ENCODE peak calls at places on chromosomes 6 and 20, in six cellular contexts. One of them, this sample, is unnamed. For H3K9me3, the result is how much of the 10 kb centered on the place peaks cover.

GRCh38 chr6:9647599-9647998 is 767.3 kb downstream of the TFAP2A start:
- DNase-seq in mammary epithelial cell: no peak
- DNase-seq in SJSA1: no peak
- DNase-seq in NT2/D1: no peak
- DNase-seq in hepatocyte: no peak
- DNase-seq in mucosa of descending colon: no peak
- DNase-seq in this sample: no peak

GRCh38 chr20:47380481-47380880 is 24.0 kb upstream of the ZMYND8 start:
- DNase-seq in mammary epithelial cell: no peak
- DNase-seq in hepatocyte: no peak
- DNase-seq in NT2/D1: no peak
- DNase-seq in SJSA1: no peak
- DNase-seq in mucosa of descending colon: no peak
- DNase-seq in this sample: no peak

GRCh38 chr6:125868252-125868651 is 77.5 kb downstream of the NCOA7 start:
- DNase-seq in mucosa of descending colon: no peak
- DNase-seq in NT2/D1: no peak
- DNase-seq in mammary epithelial cell: peak
- DNase-seq in SJSA1: no peak
- DNase-seq in hepatocyte: no peak
- DNase-seq in this sample: no peak

GRCh38 chr6:154457881-154458284 is 52.6 kb downstream of the CNKSR3 start:
- DNase-seq in mucosa of descending colon: no peak
- DNase-seq in mammary epithelial cell: peak
- DNase-seq in NT2/D1: no peak
- DNase-seq in SJSA1: no peak
- DNase-seq in hepatocyte: no peak
- DNase-seq in this sample: no peak

GRCh38 chr6:18186033-18186432 is 30.8 kb downstream of the KDM1B start:
- DNase-seq in NT2/D1: peak
- DNase-seq in hepatocyte: no peak
- DNase-seq in mucosa of descending colon: no peak
- DNase-seq in mammary epithelial cell: no peak
- DNase-seq in SJSA1: no peak
- DNase-seq in this sample: no peak

GRCh38 chr6:90459225-90459758 is 127.6 kb downstream of the MAP3K7 start:
- DNase-seq in hepatocyte: no peak
- DNase-seq in NT2/D1: no peak
- DNase-seq in mucosa of descending colon: no peak
- DNase-seq in SJSA1: no peak
- DNase-seq in mammary epithelial cell: no peak
- DNase-seq in this sample: no peak

GRCh38 chr6:97304701-97305100 is 21.7 kb upstream of the MMS22L start:
- DNase-seq in NT2/D1: no peak
- DNase-seq in mucosa of descending colon: no peak
- DNase-seq in SJSA1: no peak
- DNase-seq in mammary epithelial cell: no peak
- DNase-seq in hepatocyte: no peak
- DNase-seq in this sample: no peak

GRCh38 chr6:44456070-44456965 is 68.8 kb downstream of the CDC5L start:
- DNase-seq in mucosa of descending colon: peak
- DNase-seq in NT2/D1: peak
- DNase-seq in SJSA1: peak
- DNase-seq in hepatocyte: peak
- DNase-seq in mammary epithelial cell: peak
- DNase-seq in this sample: no peak

GRCh38 chr6:169162968-169163903 is 90.4 kb downstream of the THBS2 start:
- DNase-seq in hepatocyte: peak
- DNase-seq in mammary epithelial cell: peak
- DNase-seq in mucosa of descending colon: no peak
- DNase-seq in NT2/D1: no peak
- DNase-seq in SJSA1: peak
- DNase-seq in this sample: no peak

GRCh38 chr6:105952762-105953700 is 133.1 kb upstream of the PRDM1 start:
- DNase-seq in mucosa of descending colon: no peak
- DNase-seq in mammary epithelial cell: no peak
- DNase-seq in NT2/D1: no peak
- DNase-seq in hepatocyte: no peak
- DNase-seq in SJSA1: no peak
- DNase-seq in this sample: no peak

GRCh38 chr6:19827903-19828302 is 9.3 kb upstream of the ID4 start:
- DNase-seq in mammary epithelial cell: no peak
- DNase-seq in NT2/D1: no peak
- DNase-seq in hepatocyte: no peak
- DNase-seq in SJSA1: no peak
- DNase-seq in mucosa of descending colon: no peak
- DNase-seq in this sample: no peak

GRCh38 chr6:21132856-21133610 is 460.5 kb upstream of the SOX4 start:
- DNase-seq in SJSA1: no peak
- DNase-seq in NT2/D1: no peak
- DNase-seq in mammary epithelial cell: no peak
- DNase-seq in hepatocyte: no peak
- DNase-seq in mucosa of descending colon: no peak
- DNase-seq in this sample: no peak

GRCh38 chr6:34053721-34054120 is 92.2 kb downstream of the GRM4 start:
- DNase-seq in hepatocyte: no peak
- DNase-seq in SJSA1: no peak
- DNase-seq in mammary epithelial cell: no peak
- DNase-seq in NT2/D1: no peak
- DNase-seq in mucosa of descending colon: peak
- DNase-seq in this sample: no peak

GRCh38 chr6:116461563-116462507 is 660 bp downstream of the CALHM6 start:
- DNase-seq in mucosa of descending colon: peak
- DNase-seq in hepatocyte: peak
- DNase-seq in mammary epithelial cell: peak
- DNase-seq in SJSA1: no peak
- DNase-seq in NT2/D1: peak
- DNase-seq in this sample: peak

GRCh38 chr20:44651507-44652373 is at the start of gene ADA:
- DNase-seq in SJSA1: peak
- DNase-seq in NT2/D1: no peak
- DNase-seq in mammary epithelial cell: peak
- DNase-seq in mucosa of descending colon: peak
- DNase-seq in hepatocyte: peak
- DNase-seq in this sample: peak

GRCh38 chr6:115058414-115059211 is 715.8 kb upstream of the HS3ST5 start:
- DNase-seq in mucosa of descending colon: no peak
- DNase-seq in NT2/D1: no peak
- DNase-seq in hepatocyte: no peak
- DNase-seq in SJSA1: no peak
- DNase-seq in mammary epithelial cell: no peak
- DNase-seq in this sample: no peak

GRCh38 chr6:29502597-29502996 is 14.8 kb upstream of the MAS1L start:
- DNase-seq in mammary epithelial cell: peak
- DNase-seq in hepatocyte: no peak
- DNase-seq in NT2/D1: no peak
- DNase-seq in SJSA1: no peak
- DNase-seq in mucosa of descending colon: no peak
- DNase-seq in this sample: no peak

GRCh38 chr6:15299430-15300131 is 53.7 kb downstream of the JARID2 start:
- DNase-seq in NT2/D1: no peak
- DNase-seq in mammary epithelial cell: no peak
- DNase-seq in mucosa of descending colon: peak
- DNase-seq in SJSA1: no peak
- DNase-seq in hepatocyte: peak
- DNase-seq in this sample: no peak

GRCh38 chr20:46120136-46120535 is 2.0 kb downstream of the CD40 start:
- DNase-seq in NT2/D1: no peak
- DNase-seq in mucosa of descending colon: no peak
- DNase-seq in hepatocyte: no peak
- DNase-seq in mammary epithelial cell: no peak
- DNase-seq in SJSA1: no peak
- DNase-seq in this sample: no peak

GRCh38 chr6:111417181-111417585 is 65.8 kb downstream of the REV3L start:
- DNase-seq in SJSA1: no peak
- DNase-seq in NT2/D1: no peak
- DNase-seq in mammary epithelial cell: no peak
- DNase-seq in mucosa of descending colon: no peak
- DNase-seq in hepatocyte: no peak
- DNase-seq in this sample: no peak

GRCh38 chr6:89980353-89980752 is 86.1 kb downstream of the GJA10 start:
- DNase-seq in mammary epithelial cell: no peak
- DNase-seq in hepatocyte: no peak
- DNase-seq in SJSA1: no peak
- DNase-seq in NT2/D1: no peak
- DNase-seq in mucosa of descending colon: no peak
- DNase-seq in this sample: no peak

GRCh38 chr6:8387942-8388437 is 47.4 kb downstream of the SLC35B3 start:
- DNase-seq in hepatocyte: no peak
- DNase-seq in SJSA1: no peak
- DNase-seq in mammary epithelial cell: no peak
- DNase-seq in NT2/D1: no peak
- DNase-seq in mucosa of descending colon: no peak
- DNase-seq in this sample: no peak

GRCh38 chr20:61937963-61938838 is 127.5 kb downstream of the TAF4 start:
- DNase-seq in mucosa of descending colon: peak
- DNase-seq in mammary epithelial cell: no peak
- DNase-seq in hepatocyte: no peak
- DNase-seq in SJSA1: peak
- DNase-seq in NT2/D1: no peak
- DNase-seq in this sample: no peak

GRCh38 chr6:40074292-40075050 is 140.2 kb upstream of the MOCS1 start:
- DNase-seq in mucosa of descending colon: no peak
- DNase-seq in SJSA1: no peak
- DNase-seq in hepatocyte: peak
- DNase-seq in NT2/D1: no peak
- DNase-seq in mammary epithelial cell: peak
- DNase-seq in this sample: no peak
- H3K9me3 ChIP-seq in mucosa of descending colon: under half
- H3K9me3 ChIP-seq in SJSA1: under half
- H3K9me3 ChIP-seq in hepatocyte: under half
- H3K9me3 ChIP-seq in NT2/D1: under half
- H3K9me3 ChIP-seq in mammary epithelial cell: under half
- H3K9me3 ChIP-seq in this sample: under half

DNA sequence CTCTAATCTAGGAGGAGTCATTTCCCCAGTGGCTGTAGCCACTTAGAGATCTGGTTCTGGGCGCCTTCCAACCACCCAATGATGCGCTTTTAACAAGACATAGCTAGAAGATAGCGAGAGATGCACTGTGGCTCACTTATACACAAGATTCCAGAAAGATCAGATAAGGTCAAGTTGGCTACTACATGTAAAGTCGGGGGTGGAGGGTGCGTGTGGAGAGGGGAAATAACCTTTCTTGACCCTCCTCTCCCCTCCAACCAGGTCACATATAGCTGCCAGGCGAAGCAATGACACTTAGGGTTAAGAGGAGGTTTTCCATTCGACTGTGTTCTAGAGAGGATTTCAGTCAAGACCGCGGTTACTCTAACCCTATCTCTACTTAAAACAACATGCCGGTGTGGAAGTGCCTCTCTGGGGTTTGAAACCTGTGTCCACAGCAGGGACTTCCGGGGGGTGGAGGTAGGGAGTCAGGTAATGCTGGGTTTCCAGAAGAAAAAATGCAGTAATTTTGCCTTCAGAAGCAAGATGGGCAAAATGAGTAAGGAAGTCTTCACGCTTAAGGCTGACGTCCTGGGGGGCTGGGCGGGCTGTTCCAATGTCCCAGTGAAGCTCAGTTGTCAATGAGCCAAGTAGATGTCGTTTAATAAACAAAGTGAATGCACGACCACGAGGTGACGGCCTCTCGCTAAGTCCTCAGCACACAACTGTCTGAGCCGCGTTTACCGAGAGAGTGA is 1.9 kb upstream of the SIM1 start:
- DNase-seq in mammary epithelial cell: no peak
- DNase-seq in SJSA1: no peak
- DNase-seq in mucosa of descending colon: no peak
- DNase-seq in NT2/D1: no peak
- DNase-seq in hepatocyte: no peak
- DNase-seq in this sample: no peak
- H3K9me3 ChIP-seq in mammary epithelial cell: under half
- H3K9me3 ChIP-seq in SJSA1: under half
- H3K9me3 ChIP-seq in mucosa of descending colon: under half
- H3K9me3 ChIP-seq in NT2/D1: under half
- H3K9me3 ChIP-seq in hepatocyte: under half
- H3K9me3 ChIP-seq in this sample: under half

DNA sequence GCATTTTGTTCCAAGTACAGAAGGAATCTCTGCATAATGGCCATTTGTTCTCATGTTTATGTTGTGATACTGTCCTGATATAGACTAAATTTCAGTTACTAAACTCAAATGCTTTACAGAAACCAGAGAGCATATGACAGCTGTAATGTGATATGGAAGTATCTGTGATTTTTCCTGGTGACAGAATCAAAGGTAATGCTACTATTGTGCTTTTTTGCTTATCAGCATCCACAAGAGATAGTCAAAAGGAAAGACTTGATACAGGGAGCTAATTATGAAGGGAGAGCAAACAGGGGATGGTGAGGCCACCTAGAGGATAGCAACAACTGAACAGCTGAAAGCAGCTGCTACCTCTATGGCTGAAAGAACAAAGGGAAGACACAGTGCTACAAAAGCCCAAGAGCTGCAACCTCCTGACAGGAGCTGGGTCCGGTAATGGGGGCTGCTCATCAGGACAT is 181.4 kb downstream of the PHF3 start:
- DNase-seq in NT2/D1: no peak
- DNase-seq in hepatocyte: peak
- DNase-seq in mucosa of descending colon: no peak
- DNase-seq in mammary epithelial cell: no peak
- DNase-seq in SJSA1: no peak
- DNase-seq in this sample: no peak
- H3K9me3 ChIP-seq in NT2/D1: under half
- H3K9me3 ChIP-seq in hepatocyte: under half
- H3K9me3 ChIP-seq in mucosa of descending colon: under half
- H3K9me3 ChIP-seq in mammary epithelial cell: under half
- H3K9me3 ChIP-seq in SJSA1: under half
- H3K9me3 ChIP-seq in this sample: under half

GRCh38 chr20:7217606-7218005 is 450.1 kb downstream of the BMP2 start:
- DNase-seq in mammary epithelial cell: no peak
- DNase-seq in SJSA1: no peak
- DNase-seq in mucosa of descending colon: no peak
- DNase-seq in hepatocyte: no peak
- DNase-seq in NT2/D1: no peak
- DNase-seq in this sample: no peak

GRCh38 chr20:7226156-7226555 is 458.7 kb downstream of the BMP2 start:
- DNase-seq in mammary epithelial cell: no peak
- DNase-seq in NT2/D1: no peak
- DNase-seq in hepatocyte: no peak
- DNase-seq in mucosa of descending colon: no peak
- DNase-seq in SJSA1: no peak
- DNase-seq in this sample: no peak

GRCh38 chr20:7220755-7221154 is 453.3 kb downstream of the BMP2 start:
- DNase-seq in mammary epithelial cell: no peak
- DNase-seq in SJSA1: no peak
- DNase-seq in NT2/D1: no peak
- DNase-seq in mucosa of descending colon: no peak
- DNase-seq in hepatocyte: no peak
- DNase-seq in this sample: no peak
- H3K9me3 ChIP-seq in mammary epithelial cell: under half
- H3K9me3 ChIP-seq in SJSA1: under half
- H3K9me3 ChIP-seq in NT2/D1: under half
- H3K9me3 ChIP-seq in mucosa of descending colon: under half
- H3K9me3 ChIP-seq in hepatocyte: under half
- H3K9me3 ChIP-seq in this sample: under half

DNA sequence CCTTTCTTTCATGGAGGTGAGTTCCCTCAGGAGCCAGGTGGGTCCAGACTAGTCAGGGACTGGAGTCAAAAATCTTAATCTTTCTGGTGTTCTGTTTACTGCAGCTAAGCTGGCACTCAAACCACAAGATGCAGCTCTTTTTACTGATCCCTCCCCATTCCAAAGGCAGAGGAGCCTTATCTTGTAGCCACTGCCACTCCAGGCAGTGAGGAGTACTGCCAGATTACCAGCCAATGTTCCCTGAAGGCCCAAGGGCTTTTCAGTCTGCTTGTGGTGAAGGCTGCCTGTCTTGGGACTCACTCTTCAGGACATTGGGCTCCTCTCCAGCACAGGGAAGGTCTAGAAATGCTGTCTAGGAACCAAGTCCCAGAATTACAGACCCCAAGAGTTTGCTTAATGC is 490.4 kb upstream of the ADGRB3 start:
- DNase-seq in mammary epithelial cell: no peak
- DNase-seq in SJSA1: no peak
- DNase-seq in mucosa of descending colon: no peak
- DNase-seq in NT2/D1: no peak
- DNase-seq in hepatocyte: no peak
- DNase-seq in this sample: no peak
- H3K9me3 ChIP-seq in mammary epithelial cell: under half
- H3K9me3 ChIP-seq in SJSA1: under half
- H3K9me3 ChIP-seq in mucosa of descending colon: under half
- H3K9me3 ChIP-seq in NT2/D1: under half
- H3K9me3 ChIP-seq in hepatocyte: under half
- H3K9me3 ChIP-seq in this sample: under half